ENCODE peak calls at places on chromosomes 16 and 17, in six cellular contexts. N is H1, O is K562, W is SK-N-SH, R is HepG2, E is GM12878. Q is an unnamed sample.

GRCh38 chr17:6786618-6787017 is 10.6 kb downstream of the FBXO39 start:
- DNase-seq in R (no peak), N (no peak), O (no peak), E (no peak), W (no peak), Q (no peak)

GRCh38 chr16:84391151-84391873 is 23.0 kb downstream of the ATP2C2 start:
- DNase-seq in E (no peak), R (no peak), N (no peak), O (no peak), W (no peak), Q (no peak)

GRCh38 chr17:40333781-40334453 is 24.9 kb downstream of the RARA start:
- DNase-seq in N (no peak), R (no peak), O (no peak), E (no peak), W (no peak), Q (peak)

GRCh38 chr17:64385187-64386083 is 5.2 kb downstream of the PECAM1 start:
- DNase-seq in E (peak), R (peak), W (no peak), O (peak), N (no peak), Q (no peak)

GRCh38 chr16:56245197-56245596 is 53.9 kb downstream of the GNAO1 start:
- DNase-seq in E (no peak), W (no peak), O (no peak), R (no peak), N (no peak), Q (no peak)

GRCh38 chr16:87359121-87359520 is 24.5 kb downstream of the FBXO31 start:
- DNase-seq in R (no peak), E (no peak), N (no peak), O (no peak), W (no peak), Q (no peak)

GRCh38 chr16:8572063-8572918 is 18.0 kb downstream of the TMEM114 start:
- DNase-seq in E (no peak), N (no peak), R (no peak), O (no peak), W (no peak), Q (no peak)

GRCh38 chr16:89593841-89594240 is 18.3 kb downstream of the CPNE7 start:
- DNase-seq in N (no peak), W (no peak), R (no peak), E (no peak), O (no peak), Q (no peak)

GRCh38 chr16:1759511-1759910 is 11.8 kb downstream of the NME3 start:
- DNase-seq in W (no peak), N (no peak), R (no peak), E (no peak), O (no peak), Q (no peak)

GRCh38 chr16:82987767-82988166 is 361.0 kb downstream of the CDH13 start:
- DNase-seq in E (no peak), W (no peak), R (no peak), O (no peak), N (no peak), Q (no peak)

GRCh38 chr16:1377406-1378010 is 25.8 kb downstream of the GNPTG start:
- DNase-seq in R (no peak), W (no peak), O (no peak), E (no peak), N (no peak), Q (no peak)

GRCh38 chr16:73068546-73069401 is 20.8 kb upstream of the ZFHX3 start:
- DNase-seq in R (peak), O (no peak), W (no peak), N (no peak), E (no peak), Q (peak)

GRCh38 chr17:21286771-21287702 is 2.5 kb downstream of the MAP2K3 start:
- DNase-seq in R (peak), E (no peak), N (no peak), O (no peak), W (no peak), Q (peak)

GRCh38 chr17:59425085-59425901 is 93.8 kb downstream of the YPEL2 start:
- DNase-seq in E (no peak), W (peak), R (no peak), O (no peak), N (no peak), Q (no peak)

GRCh38 chr17:39626171-39626670 is 531 bp upstream of the PPP1R1B start:
- DNase-seq in R (no peak), W (peak), E (no peak), O (no peak), N (no peak), Q (no peak)

GRCh38 chr16:58020628-58021521 is 4.7 kb upstream of the MMP15 start:
- DNase-seq in R (peak), O (peak), E (no peak), N (no peak), W (peak), Q (peak)

GRCh38 chr17:77432791-77433190 is 292.0 kb downstream of the SEC14L1 start:
- DNase-seq in N (no peak), E (no peak), R (no peak), O (no peak), W (no peak), Q (no peak)

GRCh38 chr17:83064021-83064731 is 15.2 kb upstream of the METRNL start:
- DNase-seq in O (no peak), R (no peak), N (no peak), E (no peak), W (peak), Q (no peak)

GRCh38 chr16:26717826-26718225 is 348.9 kb upstream of the C16orf82 start:
- DNase-seq in W (no peak), O (no peak), R (no peak), N (no peak), E (no peak), Q (no peak)

GRCh38 chr16:59633996-59634579 is 900.0 kb upstream of the GOT2 start:
- DNase-seq in E (no peak), R (no peak), N (no peak), W (no peak), O (no peak), Q (no peak)

GRCh38 chr17:66564992-66565465 is 262.6 kb downstream of the PRKCA start:
- DNase-seq in R (peak), N (no peak), W (no peak), E (no peak), O (no peak), Q (no peak)

GRCh38 chr16:66549284-66550131 is at the start of gene TK2:
- DNase-seq in R (peak), W (peak), O (peak), N (no peak), E (no peak), Q (no peak)

GRCh38 chr16:10090816-10091215 is 91.4 kb downstream of the GRIN2A start:
- DNase-seq in O (no peak), R (no peak), W (no peak), N (no peak), E (no peak), Q (no peak)

GRCh38 chr17:59827721-59828477 is 64.8 kb downstream of the TUBD1 start:
- DNase-seq in N (no peak), R (no peak), O (no peak), E (no peak), W (peak), Q (no peak)

GRCh38 chr16:4935231-4935855 is 1.6 kb downstream of the PPL start:
- DNase-seq in O (no peak), E (no peak), N (no peak), W (no peak), R (no peak), Q (peak)

GRCh38 chr16:87556941-87557459 is 45.3 kb upstream of the JPH3 start:
- DNase-seq in E (no peak), N (no peak), W (peak), O (no peak), R (no peak), Q (no peak)

GRCh38 chr17:7413346-7413985 is 5.8 kb downstream of the NLGN2 start:
- DNase-seq in W (no peak), N (no peak), E (no peak), R (no peak), O (no peak), Q (no peak)

GRCh38 chr16:59368586-59368985 is 634.5 kb upstream of the GOT2 start:
- DNase-seq in N (no peak), R (no peak), O (no peak), E (no peak), W (no peak), Q (no peak)

GRCh38 chr16:31083081-31083480 is 5.7 kb downstream of the PRSS53 start:
- DNase-seq in E (no peak), W (no peak), R (no peak), N (no peak), O (no peak), Q (no peak)

GRCh38 chr16:86319871-86320270 is 190.5 kb upstream of the FOXF1 start:
- DNase-seq in O (no peak), W (no peak), N (no peak), R (no peak), E (no peak), Q (no peak)

GRCh38 chr16:25045696-25046381 is 30.7 kb upstream of the ARHGAP17 start:
- DNase-seq in W (no peak), R (no peak), O (peak), N (no peak), E (no peak), Q (no peak)

GRCh38 chr16:81523387-81524115 is 78.9 kb downstream of the CMIP start:
- DNase-seq in N (no peak), O (no peak), W (no peak), E (no peak), R (no peak), Q (no peak)

GRCh38 chr17:60065136-60065535 is 13.6 kb downstream of the HEATR6 start:
- DNase-seq in N (no peak), W (no peak), E (no peak), O (no peak), R (no peak), Q (no peak)

GRCh38 chr16:56726283-56726682 is 3.6 kb upstream of the NUP93 start:
- DNase-seq in O (no peak), N (no peak), E (no peak), R (no peak), W (no peak), Q (no peak)

GRCh38 chr17:79905832-79906231 is 66.6 kb upstream of the CBX4 start:
- DNase-seq in E (no peak), O (peak), N (no peak), R (peak), W (peak), Q (no peak)

GRCh38 chr17:16377804-16378400 is 3.0 kb upstream of the UBB start:
- DNase-seq in O (no peak), N (no peak), E (no peak), R (peak), W (no peak), Q (no peak)

GRCh38 chr16:69378760-69379159 is 7.0 kb downstream of the TERF2 start:
- DNase-seq in O (no peak), E (no peak), N (no peak), W (no peak), R (no peak), Q (no peak)

GRCh38 chr17:45061606-45062205 is 589 bp downstream of the NMT1 start:
- DNase-seq in R (no peak), E (no peak), N (no peak), O (no peak), W (peak), Q (no peak)

DNA sequence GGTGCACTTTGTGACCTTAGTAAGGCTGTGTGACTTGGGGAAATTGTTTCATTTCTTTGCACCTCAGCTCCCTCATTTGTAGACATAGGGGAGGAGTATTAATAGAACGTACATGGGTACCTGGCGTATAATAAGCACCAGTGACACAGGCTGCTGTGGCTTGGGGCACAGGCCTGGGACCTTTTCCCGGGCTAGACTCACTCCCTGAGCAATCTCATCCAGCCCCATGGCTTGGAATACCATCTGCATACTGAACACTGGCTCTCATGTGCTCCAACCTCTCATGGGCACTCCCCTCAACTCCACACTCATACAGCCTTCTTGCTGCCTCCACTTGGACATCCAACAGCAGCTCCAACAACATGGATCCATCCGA is 41.0 kb upstream of the MRPS23 start:
- DNase-seq in N (no peak), W (no peak), R (no peak), O (no peak), E (no peak), Q (no peak)
- H3K27ac ChIP-seq in N (no peak), W (peak), R (no peak), O (no peak), E (no peak), Q (no peak)

GRCh38 chr16:53893731-53894435 is 189.9 kb downstream of the FTO start:
- DNase-seq in W (no peak), N (no peak), E (no peak), R (no peak), O (no peak), Q (no peak)
- TF ChIP-seq GABPA in W (no peak), N (no peak), E (no peak), R (no peak), O (no peak), Q (no peak)

GRCh38 chr16:11314309-11314894 is 30.9 kb upstream of the RMI2 start:
- DNase-seq in O (no peak), N (no peak), W (no peak), E (no peak), R (no peak), Q (no peak)

GRCh38 chr16:11318817-11319216 is 26.4 kb upstream of the RMI2 start:
- DNase-seq in E (no peak), N (no peak), R (no peak), W (no peak), O (no peak), Q (no peak)

GRCh38 chr16:11313493-11314308 is 31.6 kb upstream of the RMI2 start:
- DNase-seq in N (no peak), W (no peak), R (no peak), O (no peak), E (no peak), Q (no peak)

GRCh38 chr16:11315499-11315898 is 29.8 kb upstream of the RMI2 start:
- DNase-seq in O (no peak), R (no peak), E (no peak), N (peak), W (no peak), Q (no peak)

DNA sequence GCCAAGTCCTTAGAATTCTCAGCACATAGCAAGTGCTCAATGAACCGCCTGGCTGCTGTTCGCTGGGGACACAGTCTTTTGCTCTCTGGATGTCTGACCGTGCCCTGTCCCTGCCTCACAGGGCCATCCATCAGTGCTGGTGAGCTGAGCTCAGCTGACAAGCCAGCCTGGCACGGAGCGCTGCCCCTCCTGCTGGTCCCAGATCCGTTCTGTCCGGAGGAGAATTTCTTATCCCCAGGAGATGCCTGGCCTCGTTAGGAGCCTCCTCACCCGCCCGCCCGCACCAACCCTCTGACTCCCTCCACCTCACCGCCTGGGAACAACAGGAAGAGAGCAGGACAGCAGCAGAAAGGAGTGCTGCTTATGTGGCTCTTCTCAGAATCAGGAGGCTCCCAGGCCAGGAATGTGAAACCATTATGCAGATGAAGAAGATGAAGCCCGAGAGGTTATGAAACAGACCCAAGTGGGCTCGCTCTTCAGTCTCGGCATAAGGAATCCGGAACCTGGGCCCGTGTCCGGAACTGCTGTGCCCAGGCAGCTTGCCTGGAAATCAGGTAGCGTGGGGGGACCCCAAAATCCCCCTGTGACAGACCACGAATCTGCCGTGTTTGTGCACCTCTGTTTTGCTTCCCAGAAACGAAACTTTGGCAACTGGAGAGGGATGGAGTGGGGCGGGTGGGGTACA is 28.8 kb upstream of the RMI2 start:
- DNase-seq in N (no peak), W (no peak), R (no peak), E (no peak), O (no peak), Q (no peak)
- H3K4me3 ChIP-seq in N (no peak), W (no peak), R (no peak), E (no peak), O (no peak), Q (no peak)

DNA sequence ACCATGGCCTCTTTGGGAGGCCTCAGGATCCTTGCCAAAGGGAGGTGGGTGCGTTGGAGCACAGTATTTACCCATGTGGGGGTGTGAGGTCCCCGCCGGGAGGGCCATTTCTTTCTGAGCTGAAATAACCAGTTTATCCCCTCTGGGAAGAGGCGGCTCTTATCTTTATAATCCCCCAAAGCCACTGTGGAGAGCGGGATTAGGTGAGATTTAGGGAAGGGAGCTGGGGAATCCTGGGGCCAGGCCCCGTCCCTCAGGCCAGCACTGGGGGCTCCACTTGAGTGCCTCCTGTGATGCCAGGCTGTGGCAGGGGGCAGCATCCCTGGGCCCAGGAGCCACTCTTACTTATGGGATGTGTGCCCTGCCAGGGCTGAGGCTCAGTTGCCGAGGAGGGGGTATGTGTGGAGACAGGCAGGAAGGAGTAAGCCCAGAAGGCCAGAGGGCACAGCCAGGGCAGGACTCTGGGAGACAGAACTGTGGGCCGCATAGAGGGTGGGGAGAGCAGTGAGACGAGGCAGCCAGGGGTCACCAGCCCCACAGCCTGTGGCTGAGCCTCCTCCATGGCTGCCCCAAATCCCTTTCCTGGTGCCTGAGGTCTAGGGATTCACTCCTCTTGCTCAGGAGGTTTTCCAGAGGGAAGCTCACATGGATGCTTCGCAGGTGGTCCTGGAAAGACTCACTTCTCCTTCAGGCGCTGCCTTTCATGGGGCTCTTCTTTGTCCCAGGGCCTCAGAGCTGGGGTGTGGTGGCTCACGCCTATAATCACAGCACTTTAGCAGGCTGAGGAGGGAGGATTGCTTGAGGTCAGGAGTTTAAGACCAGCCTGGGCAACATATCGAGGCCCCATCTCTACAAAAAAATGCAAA is 25.0 kb downstream of the TMEM94 start:
- DNase-seq in N (no peak), W (no peak), O (no peak), R (no peak), E (no peak), Q (no peak)
- H3K27ac ChIP-seq in N (peak), W (no peak), O (no peak), R (no peak), E (no peak), Q (no peak)

GRCh38 chr16:19304670-19305240 is 19.2 kb downstream of the CLEC19A start:
- DNase-seq in N (no peak), R (no peak), W (no peak), E (no peak), O (no peak), Q (no peak)
- TF ChIP-seq GABPA in N (no peak), R (no peak), W (no peak), E (no peak), O (no peak), Q (no peak)

DNA sequence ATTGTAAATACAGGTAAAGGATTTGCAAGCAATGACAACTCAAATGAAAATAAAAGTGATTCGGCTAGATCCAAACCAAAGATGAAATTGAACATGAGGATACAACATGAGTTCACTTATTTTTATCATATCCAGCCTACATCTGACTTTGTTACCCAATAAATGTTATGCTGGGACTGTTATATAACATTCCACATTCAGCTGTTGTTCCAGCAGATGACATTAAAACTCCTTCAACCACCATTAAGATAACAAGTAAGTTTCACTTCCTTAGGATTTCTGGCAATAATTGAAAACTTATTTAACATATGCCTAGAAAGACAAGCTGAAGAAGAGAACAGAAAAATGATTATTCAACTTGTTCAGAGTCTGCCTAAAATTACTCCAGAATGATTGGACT is 729.4 kb downstream of the CDH11 start:
- DNase-seq in O (no peak), E (no peak), W (no peak), R (no peak), N (no peak), Q (no peak)
- H3K4me3 ChIP-seq in O (no peak), E (no peak), W (no peak), R (no peak), N (no peak), Q (no peak)

GRCh38 chr17:29251969-29252866 is 5.6 kb downstream of the CRYBA1 start:
- DNase-seq in N (no peak), W (peak), O (peak), R (no peak), E (no peak), Q (no peak)

GRCh38 chr17:29256735-29257466 is 10.2 kb downstream of the CRYBA1 start:
- DNase-seq in R (no peak), O (no peak), N (no peak), W (no peak), E (no peak), Q (no peak)

GRCh38 chr17:29257756-29258155 is 11.1 kb downstream of the CRYBA1 start:
- DNase-seq in R (no peak), O (no peak), W (no peak), E (no peak), N (no peak), Q (no peak)

GRCh38 chr17:29253037-29253436 is 6.4 kb downstream of the CRYBA1 start:
- DNase-seq in R (no peak), E (no peak), N (no peak), O (no peak), W (no peak), Q (no peak)

GRCh38 chr17:29256116-29256515 is 9.5 kb downstream of the CRYBA1 start:
- DNase-seq in W (no peak), E (no peak), O (no peak), R (no peak), N (no peak), Q (no peak)
- H3K27ac ChIP-seq in W (no peak), E (no peak), O (no peak), R (no peak), N (no peak), Q (no peak)

Q was measured in HL-60.